ENCODE peak calls at places on chromosome 22, in four cellular contexts. H is A549, G is gastrocnemius medialis, A is K562. C is an unnamed sample.

GRCh38 chr22:46040471-46041465 is 63.8 kb upstream of the WNT7B start:
- DNase-seq in H (no peak), G (no peak), A (no peak), C (no peak)

GRCh38 chr22:36180038-36180880 is 19.7 kb upstream of the APOL3 start:
- DNase-seq in H (peak; percentile 55), G (peak; percentile 43), A (peak; percentile 70), C (peak; percentile 43)

GRCh38 chr22:17875156-17875555 is 100.9 kb upstream of the BID start:
- DNase-seq in H (no peak), G (no peak), A (no peak), C (no peak)

GRCh38 chr22:42949159-42949558 is 65.8 kb downstream of the PACSIN2 start:
- DNase-seq in H (no peak), G (no peak), A (no peak), C (no peak)

GRCh38 chr22:44386386-44387035 is 73.8 kb upstream of the SHISAL1 start:
- DNase-seq in H (no peak), G (no peak), A (no peak), C (no peak)

GRCh38 chr22:32904044-32904443 is 102.5 kb downstream of the TIMP3 start:
- DNase-seq in H (peak; percentile 3), G (no peak), A (peak; percentile 68), C (peak; percentile 11)

GRCh38 chr22:46149998-46150549 is at the start of gene PPARA:
- DNase-seq in H (peak; percentile 78), G (peak; percentile 85), A (peak; percentile 96), C (peak; percentile 82)

GRCh38 chr22:46522743-46523300 is 14.6 kb downstream of the CELSR1 start:
- DNase-seq in H (no peak), G (no peak), A (no peak), C (no peak)

GRCh38 chr22:46178755-46179505 is 28.6 kb downstream of the PPARA start:
- DNase-seq in H (no peak), G (no peak), A (no peak), C (no peak)

GRCh38 chr22:44395116-44396005 is 82.6 kb upstream of the SHISAL1 start:
- DNase-seq in H (no peak), G (no peak), A (no peak), C (no peak)

GRCh38 chr22:30574095-30574981 is at the start of gene GAL3ST1:
- DNase-seq in H (peak; percentile 66), G (no peak), A (no peak), C (no peak)

GRCh38 chr22:28139993-28140392 is 220.9 kb upstream of the PITPNB start:
- DNase-seq in H (no peak), G (no peak), A (no peak), C (no peak)

GRCh38 chr22:26956346-26956745 is 299.0 kb downstream of the MIAT start:
- DNase-seq in H (no peak), G (no peak), A (no peak), C (no peak)

GRCh38 chr22:26364066-26365015 is 64.7 kb upstream of the ASPHD2 start:
- DNase-seq in H (peak; percentile 36), G (no peak), A (peak; percentile 47), C (peak; percentile 18)

GRCh38 chr22:43796567-43796966 is 15.5 kb downstream of the EFCAB6 start:
- DNase-seq in H (no peak), G (no peak), A (no peak), C (no peak)

GRCh38 chr22:48100685-48101417 is 1338.4 kb downstream of the TBC1D22A start:
- DNase-seq in H (no peak), G (no peak), A (no peak), C (no peak)

GRCh38 chr22:44707752-44708151 is 5.7 kb downstream of the PRR5 start:
- DNase-seq in H (no peak), G (no peak), A (no peak), C (peak; percentile 28)

GRCh38 chr22:49393526-49393925 is 434.1 kb downstream of the BRD1 start:
- DNase-seq in H (no peak), G (no peak), A (no peak), C (no peak)
- TF ChIP-seq POLR2A in H (no peak), G (no peak), A (no peak), C (no peak)

DNA sequence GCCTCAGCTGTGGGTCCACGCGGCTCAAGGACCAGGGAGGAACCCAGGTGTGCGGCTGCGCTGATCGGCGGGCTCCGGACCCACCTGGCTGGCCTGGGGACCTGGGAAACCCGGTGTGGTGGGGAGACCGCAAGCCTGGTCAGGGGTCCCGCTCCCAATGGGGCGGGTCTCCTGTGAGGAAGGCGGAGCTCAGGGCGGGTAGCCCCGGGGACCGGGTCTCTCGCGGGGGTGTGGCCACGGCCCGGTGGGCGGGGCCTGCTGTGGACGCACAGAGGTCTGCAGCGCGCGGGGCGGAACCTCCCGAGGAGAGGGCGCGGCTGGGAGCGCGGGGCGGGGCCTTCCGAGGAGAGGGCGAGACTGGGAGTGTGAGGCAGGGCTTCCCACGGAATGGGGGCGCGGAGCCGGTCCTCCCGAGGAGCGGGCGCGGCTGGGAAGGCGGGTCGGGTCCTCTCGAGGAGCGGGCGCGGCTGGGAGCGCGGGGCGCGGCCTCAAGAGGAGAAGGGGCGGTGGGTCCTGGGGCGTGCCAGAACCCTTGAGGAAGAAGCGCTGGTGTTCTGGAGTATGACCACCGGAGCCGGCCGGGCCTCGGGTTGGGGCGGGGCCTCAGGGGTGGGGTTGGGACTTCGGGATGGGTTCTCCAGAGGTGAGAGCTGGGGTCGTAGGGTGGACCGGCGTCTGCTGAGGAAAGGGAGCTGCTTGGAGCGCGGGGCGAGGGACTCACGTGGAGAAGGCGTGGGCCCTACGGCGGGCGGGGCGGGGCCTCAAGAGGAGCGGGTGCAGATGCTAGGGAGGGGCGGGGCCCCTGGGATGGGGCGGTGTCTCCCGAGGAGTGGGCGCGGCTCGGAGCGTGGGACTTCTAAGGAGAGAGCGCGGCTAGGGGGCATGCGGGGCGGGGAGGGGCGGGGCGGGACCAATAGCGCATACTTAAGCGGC is 20.8 kb downstream of the DGCR6L start:
- DNase-seq in H (peak; percentile 35), G (peak; percentile 52), A (peak; percentile 99), C (peak; percentile 65)
- TF ChIP-seq POLR2A in H (no peak), G (no peak), A (no peak), C (no peak)

GRCh38 chr22:40044870-40045834 is 50.4 kb downstream of the FAM83F start:
- DNase-seq in H (peak; percentile 17), G (peak; percentile 35), A (peak; percentile 55), C (peak; percentile 49)
- TF ChIP-seq POLR2A in H (peak; percentile 21), G (peak; percentile 48), A (peak; percentile 15), C (peak; percentile 22)

GRCh38 chr22:37560682-37561208 is 465 bp downstream of the CDC42EP1 start:
- DNase-seq in H (no peak), G (no peak), A (peak; percentile 39), C (no peak)

GRCh38 chr22:37558815-37559214 is 1.5 kb upstream of the CDC42EP1 start:
- DNase-seq in H (no peak), G (no peak), A (no peak), C (no peak)

GRCh38 chr22:37559521-37559900 is 769 bp upstream of the CDC42EP1 start:
- DNase-seq in H (no peak), G (no peak), A (no peak), C (no peak)

GRCh38 chr22:37561209-37562048 is 1.1 kb downstream of the CDC42EP1 start:
- DNase-seq in H (peak; percentile 74), G (peak; percentile 55), A (peak; percentile 89), C (peak; percentile 61)

DNA sequence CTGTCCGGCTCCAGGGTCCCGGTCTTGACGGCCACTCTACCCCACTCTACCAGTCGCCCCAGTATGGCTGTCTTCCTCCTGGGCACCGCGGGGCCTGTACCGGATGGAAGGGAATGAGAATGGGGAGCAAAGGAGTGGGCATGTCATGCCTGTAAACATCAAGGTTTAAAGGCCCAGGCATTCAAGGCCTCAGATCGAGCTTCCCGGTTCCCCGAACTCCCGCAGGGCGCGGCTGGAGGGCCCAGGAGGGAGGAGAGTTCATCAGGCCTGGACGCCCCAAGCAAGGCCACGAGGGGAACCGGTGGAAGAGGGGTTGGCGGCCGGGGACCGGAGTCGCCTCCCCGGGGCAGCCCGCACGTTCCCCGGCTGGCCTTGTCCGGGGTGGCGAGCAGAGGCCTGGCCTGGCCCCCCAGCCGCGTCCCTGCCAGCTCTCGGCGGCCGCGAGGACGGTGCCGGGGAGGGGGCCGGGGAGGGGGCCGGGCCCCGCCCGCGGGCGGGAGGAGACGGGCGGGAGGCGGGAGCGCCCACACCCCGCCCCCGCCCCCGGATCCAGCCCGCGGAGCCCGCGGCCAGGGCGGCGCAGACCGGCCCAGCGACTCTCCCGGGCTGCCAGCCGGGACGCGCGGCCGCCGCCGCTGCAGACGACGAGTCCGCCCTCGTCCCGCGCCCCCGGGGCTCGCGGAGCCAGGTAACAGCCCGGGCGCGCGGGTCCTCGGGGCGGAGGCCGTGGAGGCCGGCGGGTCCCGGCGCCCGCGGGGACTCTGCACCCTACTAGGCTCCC is at the start of gene CDC42EP1:
- DNase-seq in H (no peak), G (no peak), A (peak; percentile 82), C (peak; percentile 37)
- TF ChIP-seq POLR2A in H (peak; percentile 75), G (peak; percentile 81), A (no peak), C (peak; percentile 74)

GRCh38 chr22:24177456-24177855 is 3.8 kb upstream of the SUSD2 start:
- DNase-seq in H (no peak), G (no peak), A (no peak), C (no peak)

GRCh38 chr22:24175160-24175808 is 6.0 kb upstream of the SUSD2 start:
- DNase-seq in H (peak; percentile 53), G (peak; percentile 41), A (peak; percentile 67), C (peak; percentile 74)

GRCh38 chr22:24177045-24177444 is 4.2 kb upstream of the SUSD2 start:
- DNase-seq in H (no peak), G (no peak), A (no peak), C (no peak)

GRCh38 chr22:24176040-24176439 is 5.2 kb upstream of the SUSD2 start:
- DNase-seq in H (no peak), G (no peak), A (no peak), C (no peak)

DNA sequence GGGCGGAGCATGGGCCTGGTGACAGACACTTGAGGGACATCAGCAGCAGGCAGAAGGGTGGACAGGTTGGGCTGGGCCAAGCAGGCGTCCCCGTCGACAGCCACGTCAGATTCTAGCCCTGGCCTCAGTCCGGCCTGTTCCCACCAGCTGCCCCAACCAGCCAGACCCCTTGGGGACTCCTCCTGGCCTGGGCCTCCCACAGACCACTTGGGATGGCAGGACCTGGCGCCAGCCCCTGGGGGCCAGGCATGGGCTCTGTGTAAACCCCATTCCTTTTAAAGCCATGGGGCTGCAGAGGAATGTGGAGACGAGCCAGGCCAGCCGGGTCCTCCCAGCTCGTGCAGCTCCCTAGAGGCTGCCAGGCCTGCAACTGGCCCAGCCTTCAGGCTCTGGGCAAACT is 4.7 kb upstream of the SUSD2 start:
- DNase-seq in H (no peak), G (no peak), A (no peak), C (no peak)
- TF ChIP-seq POLR2A in H (no peak), G (no peak), A (no peak), C (no peak)

DNA sequence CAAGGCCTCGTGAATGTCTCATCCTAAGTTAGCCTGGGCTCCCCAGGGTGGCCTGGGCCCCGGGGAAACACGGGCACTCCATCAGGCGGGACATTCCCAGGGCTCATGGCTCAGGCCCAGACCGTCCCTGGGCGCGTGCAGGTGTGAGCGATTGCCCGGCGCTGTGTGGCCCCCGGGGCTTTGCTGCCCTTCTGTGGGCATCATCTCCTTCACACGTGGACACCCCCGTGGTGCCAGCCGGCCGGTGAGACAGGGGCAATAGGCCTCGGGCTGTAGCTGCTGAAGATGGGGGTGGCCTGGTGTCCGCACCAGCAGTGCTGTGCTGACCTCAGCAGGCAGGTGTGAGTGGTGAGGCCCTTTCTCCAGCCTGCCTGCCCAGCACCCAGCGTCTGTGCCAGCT is 4.6 kb upstream of the SELENOO start:
- DNase-seq in H (no peak), G (no peak), A (no peak), C (no peak)
- TF ChIP-seq POLR2A in H (no peak), G (no peak), A (no peak), C (no peak)

GRCh38 chr22:49886346-49887073 is 31.7 kb downstream of the ALG12 start:
- DNase-seq in H (no peak), G (no peak), A (no peak), C (no peak)
- TF ChIP-seq POLR2A in H (no peak), G (no peak), A (no peak), C (no peak)

C was measured in H54.